ENCODE peak calls at places on chromosome 7, in nine cellular contexts. Q, U, L, V, B, J, R, Z and I are unnamed samples.

GRCh38 chr7:1672851-1673486 is 2.9 kb downstream of the ELFN1 start:
- DNase-seq in Q (no peak), V (peak; percentile 6), L (no peak), B (no peak), U (no peak), Z (no peak), R (no peak), J (no peak), I (peak; percentile 19)

GRCh38 chr7:27303021-27303420 is 60.4 kb downstream of the EVX1 start:
- DNase-seq in Q (no peak), B (no peak), U (peak; percentile 83), R (no peak), L (no peak), J (peak; percentile 35), V (no peak), Z (no peak), I (no peak)

GRCh38 chr7:75969704-75970498 is 24.5 kb downstream of the TMEM120A start:
- DNase-seq in L (no peak), U (no peak), J (no peak), V (peak; percentile 59), B (no peak), Q (no peak), Z (no peak), R (no peak), I (no peak)

GRCh38 chr7:114370177-114370576 is 44.4 kb upstream of the FOXP2 start:
- DNase-seq in L (no peak), B (no peak), V (no peak), J (no peak), Z (no peak), Q (no peak), U (no peak), R (no peak), I (no peak)

GRCh38 chr7:108181073-108181985 is 51.2 kb upstream of the LAMB4 start:
- DNase-seq in L (no peak), U (peak; percentile 39), Z (peak; percentile 78), B (no peak), J (no peak), R (no peak), Q (peak; percentile 61), V (no peak), I (no peak)

GRCh38 chr7:146397141-146397540 is 280.5 kb downstream of the CNTNAP2 start:
- DNase-seq in Q (no peak), R (no peak), Z (no peak), J (no peak), U (no peak), B (no peak), V (no peak), L (no peak), I (no peak)

GRCh38 chr7:22300839-22301238 is 56.1 kb downstream of the RAPGEF5 start:
- DNase-seq in L (no peak), Z (no peak), V (no peak), Q (no peak), R (no peak), U (no peak), J (no peak), B (no peak), I (no peak)

GRCh38 chr7:87056346-87056745 is 3.1 kb downstream of the ELAPOR2 start:
- DNase-seq in J (no peak), V (no peak), Z (peak; percentile 1), L (no peak), U (no peak), B (no peak), Q (no peak), R (no peak), I (no peak)

GRCh38 chr7:108109216-108109908 is 20.8 kb downstream of the LAMB4 start:
- DNase-seq in Q (peak; percentile 22), B (no peak), R (no peak), V (no peak), Z (peak; percentile 32), U (peak; percentile 11), L (no peak), J (peak; percentile 24), I (no peak)

GRCh38 chr7:5351508-5352265 is 68.9 kb downstream of the SLC29A4 start:
- DNase-seq in R (no peak), Z (no peak), B (no peak), Q (no peak), U (no peak), L (no peak), V (no peak), J (no peak), I (no peak)

GRCh38 chr7:136055266-136055665 is 78.1 kb upstream of the MTPN start:
- DNase-seq in B (no peak), Z (no peak), Q (no peak), L (no peak), U (no peak), R (no peak), V (no peak), J (no peak), I (no peak)

GRCh38 chr7:3648276-3648675 is 347.2 kb downstream of the SDK1 start:
- DNase-seq in Z (no peak), U (peak; percentile 13), L (no peak), J (no peak), Q (no peak), B (no peak), V (no peak), R (no peak), I (no peak)

DNA sequence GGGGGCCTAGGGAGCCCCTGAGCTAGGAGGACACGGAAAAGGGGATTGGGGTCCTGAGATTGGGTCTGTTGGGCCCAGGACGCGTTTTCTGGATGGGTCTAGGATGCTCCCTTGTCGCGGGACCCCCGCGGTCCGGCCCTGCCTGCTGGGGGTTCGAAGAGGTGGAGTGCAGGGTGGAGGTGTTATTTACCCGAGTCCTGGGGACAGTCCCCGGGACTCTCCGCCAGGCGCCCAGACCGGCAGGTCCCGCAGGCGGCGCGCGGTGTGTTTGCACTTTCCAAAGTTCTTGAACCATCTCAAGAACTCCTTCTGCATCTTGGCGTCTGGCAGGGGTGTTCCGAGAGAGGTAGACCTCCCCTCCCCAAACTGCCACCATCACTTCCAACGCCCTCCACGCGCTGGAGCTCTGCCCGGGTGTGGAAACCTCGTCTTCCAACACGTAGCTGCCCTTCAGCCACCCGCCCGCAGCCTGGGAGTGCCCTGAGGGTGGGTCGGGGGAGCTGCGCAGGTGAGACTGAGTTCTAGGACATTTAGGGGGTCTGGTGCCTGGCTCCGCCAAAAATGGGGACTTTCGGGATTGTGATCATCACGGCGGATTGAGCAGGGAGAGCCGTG is 569 bp downstream of the CAV1 start:
- DNase-seq in L (peak; percentile 48), V (peak; percentile 30), R (peak; percentile 63), Q (peak; percentile 56), Z (peak; percentile 37), J (peak; percentile 28), U (no peak), B (no peak), I (no peak)
- TF ChIP-seq CTCF in L (peak; percentile 27), V (no peak), R (no peak), Q (peak; percentile 4), Z (peak; percentile 10), J (no peak), U (no peak), B (peak; percentile 42), I (no peak)

GRCh38 chr7:20197837-20198236 is 19.3 kb downstream of the MACC1 start:
- DNase-seq in J (no peak), L (no peak), U (no peak), R (no peak), V (no peak), Z (no peak), B (no peak), Q (no peak), I (no peak)
- TF ChIP-seq CTCF in J (peak; percentile 42), L (no peak), U (no peak), R (peak; percentile 35), V (peak; percentile 13), Z (peak; percentile 39), B (peak; percentile 25), Q (peak; percentile 29), I (no peak)

GRCh38 chr7:23693224-23693623 is 13.2 kb downstream of the FAM221A start:
- DNase-seq in L (no peak), J (no peak), Z (no peak), R (no peak), V (no peak), B (no peak), Q (no peak), U (no peak), I (no peak)

GRCh38 chr7:23700058-23700457 is 10.0 kb upstream of the STK31 start:
- DNase-seq in Z (no peak), U (no peak), J (no peak), L (no peak), B (no peak), V (no peak), R (no peak), Q (no peak), I (no peak)

GRCh38 chr7:23691320-23691719 is 11.3 kb downstream of the FAM221A start:
- DNase-seq in V (no peak), Z (no peak), U (no peak), Q (no peak), J (no peak), R (no peak), L (no peak), B (no peak), I (no peak)

GRCh38 chr7:23698822-23699221 is 11.2 kb upstream of the STK31 start:
- DNase-seq in V (no peak), J (no peak), Q (no peak), B (no peak), U (no peak), Z (no peak), R (no peak), L (no peak), I (no peak)

DNA sequence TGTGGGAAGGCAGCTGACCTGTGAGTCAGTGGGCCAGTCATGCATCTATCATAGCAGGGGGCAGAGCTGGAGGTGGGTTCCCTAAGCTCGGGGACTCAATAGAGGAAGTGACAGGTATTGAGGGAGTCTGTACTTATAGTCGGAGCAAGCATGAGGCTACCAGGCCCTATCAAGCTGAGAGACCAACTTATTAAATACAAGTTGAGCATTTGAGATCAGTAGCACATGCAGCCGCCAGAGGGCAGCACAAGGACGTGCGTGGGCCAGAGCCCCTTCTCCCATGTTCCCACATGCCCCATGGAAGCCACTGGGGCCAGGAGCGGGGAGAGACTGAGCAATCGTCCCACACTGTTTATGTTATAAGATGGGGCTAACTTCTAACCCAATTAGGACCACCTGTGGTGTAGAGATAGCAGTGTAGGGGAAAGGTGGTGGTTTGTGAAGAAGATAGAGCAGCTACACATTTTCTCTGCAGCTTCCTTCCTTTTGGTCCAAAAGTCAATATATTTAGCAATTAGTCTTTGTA is 13.0 kb upstream of the STK31 start:
- DNase-seq in Q (peak; percentile 74), R (peak; percentile 28), Z (peak; percentile 73), L (no peak), U (peak; percentile 40), J (peak; percentile 74), V (peak; percentile 37), B (no peak), I (no peak)
- TF ChIP-seq CTCF in Q (peak; percentile 75), R (peak; percentile 68), Z (peak; percentile 75), L (no peak), U (peak; percentile 78), J (peak; percentile 39), V (peak; percentile 44), B (peak; percentile 65), I (no peak)

DNA sequence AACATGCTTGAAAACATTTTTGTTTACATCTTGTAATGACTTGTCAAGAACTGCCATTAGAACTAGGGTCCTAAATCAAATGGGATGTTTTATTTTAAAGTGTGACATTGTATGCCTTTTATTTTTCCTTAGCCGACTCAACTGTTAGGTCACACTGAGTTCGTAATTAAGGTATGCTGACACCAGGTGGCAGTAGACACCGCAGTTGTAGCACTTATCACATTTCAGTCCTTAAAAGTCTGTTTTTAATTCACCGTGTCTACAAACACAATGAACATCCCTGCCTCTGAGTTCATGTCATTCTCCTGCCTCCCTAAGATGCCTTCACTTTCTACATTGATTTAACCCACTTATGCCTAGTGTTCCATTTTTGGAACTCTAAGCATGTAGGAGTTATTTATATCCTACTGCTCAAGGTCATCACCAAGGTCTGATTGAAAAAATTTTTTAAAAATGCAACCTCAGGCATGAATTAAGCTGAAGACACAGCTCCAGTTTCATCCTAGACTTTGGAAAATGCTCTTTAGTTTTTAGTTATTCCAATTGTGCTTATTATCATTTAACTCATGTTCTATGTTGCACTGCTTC is 186.1 kb downstream of the BMPER start:
- DNase-seq in Z (peak; percentile 71), L (no peak), Q (peak; percentile 46), V (peak; percentile 20), R (no peak), J (peak; percentile 51), U (peak; percentile 37), B (no peak), I (no peak)
- TF ChIP-seq CTCF in Z (peak; percentile 63), L (peak; percentile 16), Q (peak; percentile 52), V (peak; percentile 67), R (peak; percentile 61), J (peak; percentile 33), U (peak; percentile 26), B (peak; percentile 59), I (no peak)